ENCODE peak calls at places on chromosomes 11 and 22, in five cellular contexts. O is neural crest cell, X is Ammon's horn, Q is PC-9, V is uterus. A is an unnamed sample.

GRCh38 chr22:43796567-43796966 is 15.5 kb downstream of the EFCAB6 start:
- DNase-seq in O (no peak), X (peak; percentile 79), Q (no peak), V (no peak), A (peak; percentile 17)

GRCh38 chr11:44036811-44037657 is 10.7 kb upstream of the ACCSL start:
- DNase-seq in O (peak; percentile 71), X (peak; percentile 92), Q (peak; percentile 44), V (peak; percentile 84), A (peak; percentile 66)

GRCh38 chr11:61054927-61055562 is 47.2 kb upstream of the CD5 start:
- DNase-seq in O (no peak), X (no peak), Q (no peak), V (no peak), A (no peak)

GRCh38 chr22:38412435-38413084 is 42.4 kb downstream of the KCNJ4 start:
- DNase-seq in O (no peak), X (no peak), Q (peak; percentile 32), V (peak; percentile 19), A (no peak)

GRCh38 chr11:101458161-101458560 is 125.6 kb downstream of the TRPC6 start:
- DNase-seq in O (no peak), X (no peak), Q (no peak), V (no peak), A (no peak)

GRCh38 chr11:72446929-72447753 is 12.8 kb upstream of the CLPB start:
- DNase-seq in O (peak; percentile 16), X (peak; percentile 62), Q (peak; percentile 74), V (no peak), A (peak; percentile 35)

GRCh38 chr22:22712092-22712658 is 67.8 kb downstream of the GGTLC2 start:
- DNase-seq in O (no peak), X (no peak), Q (no peak), V (no peak), A (no peak)

GRCh38 chr11:121352301-121352891 is 59.8 kb downstream of the SC5D start:
- DNase-seq in O (no peak), X (peak; percentile 87), Q (no peak), V (peak; percentile 36), A (no peak)

GRCh38 chr11:2208691-2209369 is 37.2 kb upstream of the TH start:
- DNase-seq in O (peak; percentile 2), X (peak; percentile 45), Q (no peak), V (peak; percentile 19), A (no peak)

GRCh38 chr22:48700566-48701295 is 1126.9 kb downstream of the BRD1 start:
- DNase-seq in O (no peak), X (peak; percentile 73), Q (no peak), V (no peak), A (no peak)

GRCh38 chr11:72298931-72299330 is 55.0 kb upstream of the PHOX2A start:
- DNase-seq in O (no peak), X (no peak), Q (no peak), V (no peak), A (no peak)

GRCh38 chr11:93747122-93747521 is 5.7 kb downstream of the C11orf54 start:
- DNase-seq in O (no peak), X (no peak), Q (no peak), V (no peak), A (no peak)

GRCh38 chr22:39220897-39221850 is 23.6 kb downstream of the PDGFB start:
- DNase-seq in O (no peak), X (no peak), Q (peak; percentile 91), V (no peak), A (no peak)

GRCh38 chr11:104073950-104074349 is 37.5 kb downstream of the DDI1 start:
- DNase-seq in O (no peak), X (peak; percentile 19), Q (no peak), V (no peak), A (no peak)

GRCh38 chr11:101840720-101841119 is 74.1 kb upstream of the CEP126 start:
- DNase-seq in O (no peak), X (no peak), Q (no peak), V (no peak), A (no peak)

GRCh38 chr22:49156662-49157285 is 670.9 kb downstream of the BRD1 start:
- DNase-seq in O (no peak), X (no peak), Q (no peak), V (no peak), A (no peak)

GRCh38 chr11:69638941-69639681 is 1.8 kb upstream of the CCND1 start:
- DNase-seq in O (peak; percentile 91), X (peak; percentile 83), Q (peak; percentile 95), V (peak; percentile 69), A (peak; percentile 100)

GRCh38 chr11:112705148-112705547 is 256.1 kb upstream of the NCAM1 start:
- DNase-seq in O (no peak), X (no peak), Q (no peak), V (no peak), A (no peak)

GRCh38 chr22:48105254-48105653 is 1342.8 kb downstream of the TBC1D22A start:
- DNase-seq in O (no peak), X (no peak), Q (no peak), V (no peak), A (no peak)

GRCh38 chr11:2731285-2732125 is 31.7 kb upstream of the KCNQ1OT1 start:
- DNase-seq in O (no peak), X (no peak), Q (no peak), V (no peak), A (peak; percentile 56)

GRCh38 chr11:125364085-125364822 is 131.8 kb downstream of the FEZ1 start:
- DNase-seq in O (no peak), X (no peak), Q (no peak), V (no peak), A (no peak)

GRCh38 chr11:60498399-60498798 is 5.8 kb downstream of the MS4A12 start:
- DNase-seq in O (no peak), X (no peak), Q (no peak), V (no peak), A (no peak)

GRCh38 chr11:94769897-94770296 is 1.7 kb downstream of the AMOTL1 start:
- DNase-seq in O (no peak), X (no peak), Q (no peak), V (no peak), A (no peak)

GRCh38 chr22:44580756-44581435 is 82.9 kb upstream of the RTL6 start:
- DNase-seq in O (no peak), X (no peak), Q (no peak), V (no peak), A (no peak)

GRCh38 chr22:36405221-36405631 is 17.5 kb upstream of the MYH9 start:
- DNase-seq in O (no peak), X (no peak), Q (peak; percentile 77), V (no peak), A (no peak)

GRCh38 chr11:75193711-75194110 is 42.8 kb downstream of the SLCO2B1 start:
- DNase-seq in O (no peak), X (no peak), Q (no peak), V (no peak), A (no peak)

GRCh38 chr11:2540521-2541320 is 95.9 kb downstream of the KCNQ1 start:
- DNase-seq in O (no peak), X (no peak), Q (no peak), V (no peak), A (no peak)

GRCh38 chr11:11312738-11313137 is 40.3 kb downstream of the CSNK2A3 start:
- DNase-seq in O (no peak), X (no peak), Q (no peak), V (no peak), A (no peak)

GRCh38 chr11:58513747-58514367 is 6.0 kb upstream of the OR5B21 start:
- DNase-seq in O (peak; percentile 41), X (peak; percentile 78), Q (peak; percentile 65), V (no peak), A (peak; percentile 18)

GRCh38 chr11:1232328-1233321 is 9.8 kb downstream of the MUC5B start:
- DNase-seq in O (no peak), X (no peak), Q (no peak), V (no peak), A (no peak)

GRCh38 chr11:68818181-68818580 is 23.5 kb downstream of the CPT1A start:
- DNase-seq in O (no peak), X (no peak), Q (no peak), V (no peak), A (no peak)

GRCh38 chr11:122690801-122691649 is 35.5 kb downstream of the UBASH3B start:
- DNase-seq in O (no peak), X (no peak), Q (peak; percentile 28), V (no peak), A (no peak)

GRCh38 chr22:17562906-17563870 is at the start of gene SLC25A18:
- DNase-seq in O (no peak), X (peak; percentile 77), Q (no peak), V (peak; percentile 66), A (peak; percentile 83)

GRCh38 chr11:6249822-6250555 is 9.6 kb upstream of the CCKBR start:
- DNase-seq in O (no peak), X (no peak), Q (no peak), V (peak; percentile 85), A (no peak)

GRCh38 chr11:32884770-32885384 is 7.7 kb upstream of the QSER1 start:
- DNase-seq in O (no peak), X (no peak), Q (no peak), V (no peak), A (no peak)

GRCh38 chr11:76246271-76246933 is 40.1 kb upstream of the WNT11 start:
- DNase-seq in O (no peak), X (no peak), Q (no peak), V (no peak), A (no peak)